ENCODE peak calls at places on chromosomes 4 and X, in five cellular contexts. One of them, this sample, is unnamed.

GRCh38 chr4:112717856-112718255 is 80.9 kb downstream of the LARP7 start:
- DNase-seq in A172: no peak
- DNase-seq in islet precursor cell: no peak
- DNase-seq in NCI-H82: no peak
- DNase-seq in COR-L47: no peak
- DNase-seq in this sample: no peak

GRCh38 chr4:150462743-150463142 is 119.2 kb upstream of the MAB21L2 start:
- DNase-seq in A172: no peak
- DNase-seq in islet precursor cell: no peak
- DNase-seq in NCI-H82: no peak
- DNase-seq in COR-L47: no peak
- DNase-seq in this sample: no peak

GRCh38 chr4:150573534-150573933 is 8.4 kb upstream of the MAB21L2 start:
- DNase-seq in A172: peak
- DNase-seq in islet precursor cell: no peak
- DNase-seq in NCI-H82: no peak
- DNase-seq in COR-L47: no peak
- DNase-seq in this sample: no peak

GRCh38 chr4:119093042-119093827 is 42.4 kb upstream of the MYOZ2 start:
- DNase-seq in A172: no peak
- DNase-seq in islet precursor cell: no peak
- DNase-seq in NCI-H82: no peak
- DNase-seq in COR-L47: no peak
- DNase-seq in this sample: no peak

GRCh38 chr4:141339966-141340365 is 119.3 kb downstream of the ZNF330 start:
- DNase-seq in A172: no peak
- DNase-seq in islet precursor cell: no peak
- DNase-seq in NCI-H82: peak
- DNase-seq in COR-L47: no peak
- DNase-seq in this sample: no peak

GRCh38 chr4:111632752-111633151 is 512.5 kb upstream of the FAM241A start:
- DNase-seq in A172: no peak
- DNase-seq in islet precursor cell: no peak
- DNase-seq in NCI-H82: no peak
- DNase-seq in COR-L47: no peak
- DNase-seq in this sample: no peak

GRCh38 chrX:65910899-65911298 is 129.0 kb downstream of the VSIG4 start:
- DNase-seq in A172: no peak
- DNase-seq in islet precursor cell: no peak
- DNase-seq in NCI-H82: no peak
- DNase-seq in COR-L47: no peak
- DNase-seq in this sample: no peak

GRCh38 chr4:532588-533317 is 33.7 kb downstream of the PIGG start:
- DNase-seq in A172: no peak
- DNase-seq in islet precursor cell: peak
- DNase-seq in NCI-H82: no peak
- DNase-seq in COR-L47: no peak
- DNase-seq in this sample: no peak

GRCh38 chr4:178329226-178329872 is 887.1 kb upstream of the AGA start:
- DNase-seq in A172: no peak
- DNase-seq in islet precursor cell: no peak
- DNase-seq in NCI-H82: no peak
- DNase-seq in COR-L47: no peak
- DNase-seq in this sample: no peak

GRCh38 chr4:119942806-119943205 is 123.8 kb downstream of the MAD2L1 start:
- DNase-seq in A172: no peak
- DNase-seq in islet precursor cell: no peak
- DNase-seq in NCI-H82: no peak
- DNase-seq in COR-L47: no peak
- DNase-seq in this sample: no peak

GRCh38 chr4:94856030-94856429 is 98.3 kb downstream of the BMPR1B start:
- DNase-seq in A172: no peak
- DNase-seq in islet precursor cell: no peak
- DNase-seq in NCI-H82: peak
- DNase-seq in COR-L47: no peak
- DNase-seq in this sample: no peak

GRCh38 chrX:48891402-48892288 is 5.9 kb downstream of the TIMM17B start:
- DNase-seq in A172: no peak
- DNase-seq in islet precursor cell: peak
- DNase-seq in NCI-H82: peak
- DNase-seq in COR-L47: peak
- DNase-seq in this sample: peak

GRCh38 chrX:73922856-73923429 is 359.9 kb downstream of the CHIC1 start:
- DNase-seq in A172: no peak
- DNase-seq in islet precursor cell: no peak
- DNase-seq in NCI-H82: no peak
- DNase-seq in COR-L47: no peak
- DNase-seq in this sample: no peak

GRCh38 chrX:113741744-113742143 is 842.1 kb upstream of the HTR2C start:
- DNase-seq in A172: peak
- DNase-seq in islet precursor cell: peak
- DNase-seq in NCI-H82: peak
- DNase-seq in COR-L47: no peak
- DNase-seq in this sample: no peak

GRCh38 chr4:148171596-148171995 is 270.6 kb downstream of the NR3C2 start:
- DNase-seq in A172: no peak
- DNase-seq in islet precursor cell: no peak
- DNase-seq in NCI-H82: peak
- DNase-seq in COR-L47: no peak
- DNase-seq in this sample: no peak

GRCh38 chrX:48487362-48487785 is 11.4 kb downstream of the FTSJ1 start:
- DNase-seq in A172: peak
- DNase-seq in islet precursor cell: peak
- DNase-seq in NCI-H82: no peak
- DNase-seq in COR-L47: no peak
- DNase-seq in this sample: no peak

GRCh38 chr4:3485011-3485881 is 22.1 kb downstream of the DOK7 start:
- DNase-seq in A172: peak
- DNase-seq in islet precursor cell: no peak
- DNase-seq in NCI-H82: no peak
- DNase-seq in COR-L47: no peak
- DNase-seq in this sample: no peak

GRCh38 chr4:68002906-68003305 is 39.6 kb upstream of the TMPRSS11A start:
- DNase-seq in A172: no peak
- DNase-seq in islet precursor cell: no peak
- DNase-seq in NCI-H82: no peak
- DNase-seq in COR-L47: no peak
- DNase-seq in this sample: no peak

GRCh38 chr4:169185133-169185956 is 85.4 kb downstream of the SH3RF1 start:
- DNase-seq in A172: no peak
- DNase-seq in islet precursor cell: no peak
- DNase-seq in NCI-H82: peak
- DNase-seq in COR-L47: no peak
- DNase-seq in this sample: no peak

GRCh38 chr4:106587558-106587957 is 219.0 kb upstream of the GIMD1 start:
- DNase-seq in A172: peak
- DNase-seq in islet precursor cell: no peak
- DNase-seq in NCI-H82: no peak
- DNase-seq in COR-L47: no peak
- DNase-seq in this sample: no peak